ENCODE peak calls at places on chromosome 1, in five cellular contexts. E, M, V, N and W are unnamed samples.

GRCh38 chr1:169814265-169814664 is 19.6 kb upstream of the METTL18 start:
- DNase-seq in E (no peak), M (no peak), V (no peak), N (no peak), W (no peak)

GRCh38 chr1:61287014-61287413 is 204.7 kb downstream of the NFIA start:
- DNase-seq in E (no peak), M (no peak), V (no peak), N (no peak), W (no peak)

GRCh38 chr1:68848017-68848416 is 351.1 kb upstream of the DEPDC1 start:
- DNase-seq in E (no peak), M (no peak), V (no peak), N (peak; percentile 2), W (no peak)

GRCh38 chr1:40847023-40847740 is 15.0 kb downstream of the CITED4 start:
- DNase-seq in E (no peak), M (no peak), V (no peak), N (peak; percentile 27), W (no peak)

GRCh38 chr1:171999756-172000155 is 158.5 kb downstream of the DNM3 start:
- DNase-seq in E (no peak), M (no peak), V (no peak), N (no peak), W (no peak)

GRCh38 chr1:144551543-144552424 is 40.9 kb upstream of the PPIAL4F start:
- DNase-seq in E (peak; percentile 97), M (peak; percentile 83), V (peak; percentile 94), N (peak; percentile 95), W (peak; percentile 87)

GRCh38 chr1:223401873-223402789 is 8.9 kb downstream of the CCDC185 start:
- DNase-seq in E (peak; percentile 17), M (no peak), V (peak; percentile 49), N (no peak), W (no peak)

GRCh38 chr1:240474133-240474614 is 137.8 kb downstream of the GREM2 start:
- DNase-seq in E (no peak), M (no peak), V (peak; percentile 12), N (no peak), W (no peak)

GRCh38 chr1:112697781-112698201 is 9.1 kb downstream of the RHOC start:
- DNase-seq in E (no peak), M (no peak), V (no peak), N (no peak), W (no peak)

GRCh38 chr1:227894306-227894721 is 53.4 kb downstream of the WNT9A start:
- DNase-seq in E (no peak), M (no peak), V (no peak), N (no peak), W (no peak)

GRCh38 chr1:152252157-152252556 is 28.2 kb upstream of the HRNR start:
- DNase-seq in E (no peak), M (no peak), V (no peak), N (no peak), W (no peak)

GRCh38 chr1:87045757-87046422 is 131.5 kb downstream of the HS2ST1 start:
- DNase-seq in E (no peak), M (no peak), V (no peak), N (no peak), W (no peak)

GRCh38 chr1:35637401-35637809 is 3.9 kb downstream of the PSMB2 start:
- DNase-seq in E (no peak), M (no peak), V (peak; percentile 56), N (peak; percentile 50), W (no peak)

GRCh38 chr1:114458208-114458777 is 52.7 kb downstream of the TRIM33 start:
- DNase-seq in E (peak; percentile 9), M (no peak), V (peak; percentile 60), N (no peak), W (no peak)

GRCh38 chr1:2311184-2312032 is 79.9 kb downstream of the MORN1 start:
- DNase-seq in E (peak; percentile 61), M (no peak), V (peak; percentile 79), N (peak; percentile 89), W (no peak)

GRCh38 chr1:58874757-58875755 is 91.2 kb upstream of the JUN start:
- DNase-seq in E (no peak), M (peak; percentile 46), V (no peak), N (peak; percentile 84), W (no peak)
- TF ChIP-seq REST in E (no peak), M (no peak), V (no peak), N (no peak), W (no peak)

GRCh38 chr1:196309386-196309785 is 298.9 kb downstream of the KCNT2 start:
- DNase-seq in E (peak; percentile 42), M (no peak), V (peak; percentile 19), N (peak; percentile 19), W (peak; percentile 10)
- TF ChIP-seq REST in E (no peak), M (no peak), V (no peak), N (no peak), W (no peak)

DNA sequence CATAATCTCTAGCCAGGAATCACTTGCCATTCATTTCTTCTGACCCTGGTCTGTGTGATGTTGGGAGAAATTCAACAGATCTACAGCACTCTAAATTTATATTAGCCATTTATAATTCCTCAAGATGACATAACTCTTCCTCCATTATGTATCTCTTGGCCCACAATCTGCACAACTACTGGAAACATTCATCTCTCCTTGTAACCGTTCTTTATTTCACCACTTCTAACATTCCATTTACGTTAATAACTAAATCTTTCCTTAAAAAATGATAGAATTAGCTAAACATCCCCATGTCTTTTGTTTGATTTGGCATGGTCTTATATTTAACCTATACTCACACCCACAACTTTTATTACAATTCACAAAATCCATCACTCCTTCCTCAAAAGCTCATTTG is 166.0 kb downstream of the COL11A1 start:
- DNase-seq in E (no peak), M (no peak), V (no peak), N (no peak), W (no peak)
- TF ChIP-seq REST in E (no peak), M (no peak), V (no peak), N (no peak), W (no peak)

GRCh38 chr1:39378377-39378776 is 113.1 kb upstream of the BMP8A start:
- DNase-seq in E (peak; percentile 47), M (no peak), V (no peak), N (peak; percentile 77), W (no peak)
- TF ChIP-seq REST in E (no peak), M (no peak), V (no peak), N (no peak), W (no peak)

DNA sequence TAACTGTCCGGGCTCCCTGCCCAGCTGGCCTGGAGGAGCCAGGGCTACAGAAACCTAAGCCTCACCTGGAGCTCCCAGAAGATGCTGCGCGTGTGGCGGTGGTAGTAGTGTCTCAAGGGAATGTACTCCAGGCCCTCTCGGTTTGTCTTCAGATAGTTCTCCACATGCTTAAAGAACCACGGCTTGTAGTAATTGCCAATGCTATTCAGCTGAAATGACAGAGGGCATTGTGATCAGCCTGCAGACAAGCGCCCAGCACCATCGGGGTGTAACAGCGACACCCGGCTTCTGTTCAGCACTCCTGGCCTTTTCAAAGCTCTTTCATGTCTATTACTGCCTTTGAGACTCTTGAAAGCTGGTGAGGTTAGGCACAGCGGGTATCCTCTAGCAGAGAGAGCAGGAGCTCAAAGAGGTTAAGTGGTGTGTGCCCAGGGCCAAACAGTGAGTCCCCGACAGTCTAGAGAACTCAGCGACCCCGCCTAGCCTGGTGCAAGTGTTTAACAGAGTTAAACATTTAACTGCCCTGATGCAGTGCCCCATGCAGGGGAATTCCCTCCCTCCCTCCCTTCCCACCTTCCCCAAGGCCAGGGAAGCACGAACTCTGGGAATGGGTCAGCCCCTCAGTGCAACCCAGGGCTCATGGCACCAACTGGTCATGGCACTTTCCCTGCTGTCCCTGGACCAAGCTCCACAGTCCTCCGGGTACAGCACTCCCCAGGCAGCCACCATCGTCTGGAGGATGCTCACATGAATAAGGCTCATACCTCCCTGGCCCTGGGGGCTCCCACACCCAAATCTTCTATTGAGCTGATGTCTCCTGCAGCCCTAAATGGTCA is 21.5 kb downstream of the DHCR24 start:
- DNase-seq in E (no peak), M (no peak), V (no peak), N (no peak), W (no peak)
- TF ChIP-seq REST in E (no peak), M (no peak), V (no peak), N (no peak), W (no peak)

DNA sequence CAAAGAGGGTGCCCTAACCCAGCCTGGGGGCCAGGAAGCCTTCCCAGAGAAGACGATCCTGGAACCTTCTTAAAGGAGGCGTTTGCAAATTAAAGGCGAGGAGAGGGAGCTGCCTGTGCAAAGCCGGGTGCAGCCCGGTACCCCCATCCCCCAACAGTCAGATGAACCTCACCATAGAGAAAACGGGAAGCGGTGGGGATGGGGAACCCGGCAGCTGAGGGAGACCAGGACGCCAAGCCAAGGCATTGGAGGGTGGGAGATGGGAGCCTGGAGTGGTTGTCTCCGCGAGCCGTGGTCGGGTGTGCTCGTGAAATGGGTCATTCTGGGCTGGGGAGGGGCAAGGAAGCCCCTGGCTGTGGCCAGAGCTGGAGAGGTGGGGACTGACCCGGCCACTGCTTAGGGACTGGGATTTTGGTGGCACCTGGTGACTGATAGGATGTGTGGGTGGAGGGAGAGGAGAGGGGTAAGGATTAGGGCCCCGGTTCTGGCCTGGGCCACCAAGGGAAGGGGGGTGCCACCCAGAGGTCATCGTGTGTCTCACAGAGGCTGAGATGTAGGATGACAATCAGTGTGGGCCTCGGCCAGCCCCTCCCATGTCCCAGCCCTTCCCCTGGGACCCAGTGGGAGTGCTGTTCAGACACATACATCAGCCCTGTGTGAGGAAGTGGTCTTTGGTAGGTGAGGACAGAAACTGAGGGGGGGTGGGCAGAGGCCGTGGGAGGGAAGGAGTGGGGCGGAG is 662 bp upstream of the PADI2 start:
- DNase-seq in E (no peak), M (peak; percentile 44), V (peak; percentile 33), N (peak; percentile 78), W (no peak)
- TF ChIP-seq REST in E (no peak), M (no peak), V (no peak), N (no peak), W (no peak)

GRCh38 chr1:205225901-205226765 is 1.6 kb upstream of the TMCC2 start:
- DNase-seq in E (no peak), M (no peak), V (no peak), N (no peak), W (no peak)

GRCh38 chr1:205228052-205228451 is 306 bp downstream of the TMCC2 start:
- DNase-seq in E (no peak), M (no peak), V (no peak), N (no peak), W (no peak)

GRCh38 chr1:205226868-205227583 is 720 bp upstream of the TMCC2 start:
- DNase-seq in E (peak; percentile 44), M (peak; percentile 39), V (peak; percentile 25), N (no peak), W (no peak)

GRCh38 chr1:205227584-205228006 is at the start of gene TMCC2:
- DNase-seq in E (peak; percentile 84), M (peak; percentile 99), V (peak; percentile 95), N (peak; percentile 99), W (no peak)

GRCh38 chr1:205224736-205225135 is 3.0 kb upstream of the TMCC2 start:
- DNase-seq in E (no peak), M (no peak), V (no peak), N (no peak), W (no peak)
- TF ChIP-seq REST in E (no peak), M (no peak), V (no peak), N (no peak), W (no peak)